ENCODE peak calls at places on chromosomes 12 and 14, in eight cellular contexts. F is A549, D is IMR-90, T is H1, C is HCT116, L is HepG2, S is K562, N is GM12878. H is an unnamed sample.

GRCh38 chr14:100575266-100575995 is 11.8 kb downstream of the BEGAIN start:
- DNase-seq in L (no peak), F (no peak), N (no peak), D (no peak), C (no peak), S (no peak), T (no peak), H (no peak)

GRCh38 chr14:55373784-55374725 is 37.6 kb downstream of the ATG14 start:
- DNase-seq in S (no peak), D (peak; percentile 77), T (no peak), N (peak; percentile 20), C (peak; percentile 40), F (no peak), L (no peak), H (no peak)

GRCh38 chr14:32400480-32400879 is 71.4 kb downstream of the AKAP6 start:
- DNase-seq in N (no peak), F (no peak), T (no peak), L (no peak), D (peak; percentile 30), S (no peak), C (no peak), H (no peak)

GRCh38 chr14:59274991-59275391 is 86.5 kb downstream of the DAAM1 start:
- DNase-seq in N (peak; percentile 67), L (no peak), S (no peak), D (no peak), C (no peak), F (no peak), T (no peak), H (no peak)

GRCh38 chr12:48198619-48198973 is 4.5 kb downstream of the OR10AD1 start:
- DNase-seq in D (no peak), T (no peak), S (peak; percentile 32), N (no peak), L (no peak), C (no peak), F (no peak), H (peak; percentile 50)

GRCh38 chr12:57744194-57744776 is 554 bp upstream of the TSPAN31 start:
- DNase-seq in S (peak; percentile 88), T (no peak), F (peak; percentile 94), L (no peak), N (peak; percentile 55), D (peak; percentile 85), C (peak; percentile 92), H (peak; percentile 86)

GRCh38 chr14:50608302-50608851 is 48.4 kb downstream of the ATL1 start:
- DNase-seq in L (no peak), C (no peak), F (no peak), D (no peak), S (no peak), N (no peak), T (no peak), H (no peak)

GRCh38 chr14:66380143-66380542 is 106.0 kb upstream of the CCDC196 start:
- DNase-seq in F (no peak), T (no peak), C (no peak), L (no peak), S (no peak), N (no peak), D (no peak), H (no peak)

GRCh38 chr14:105485720-105486332 is 860 bp upstream of the CRIP1 start:
- DNase-seq in N (no peak), L (peak; percentile 74), C (no peak), D (no peak), T (no peak), S (peak; percentile 70), F (peak; percentile 84), H (peak; percentile 92)

GRCh38 chr14:105482486-105483110 is 4.1 kb upstream of the CRIP1 start:
- DNase-seq in C (no peak), F (no peak), D (no peak), N (no peak), T (no peak), S (no peak), L (no peak), H (no peak)

GRCh38 chr14:105483300-105484068 is 3.2 kb upstream of the CRIP1 start:
- DNase-seq in L (no peak), T (no peak), F (peak; percentile 60), D (no peak), N (no peak), C (no peak), S (no peak), H (no peak)

GRCh38 chr14:105484997-105485393 is 1.7 kb upstream of the CRIP1 start:
- DNase-seq in D (no peak), S (no peak), T (no peak), L (no peak), N (no peak), F (no peak), C (no peak), H (no peak)

GRCh38 chr14:105484069-105484996 is 2.4 kb upstream of the CRIP1 start:
- DNase-seq in N (no peak), D (no peak), T (no peak), S (no peak), C (no peak), L (no peak), F (peak; percentile 53), H (no peak)
- TF ChIP-seq RAD21 in N (no peak), D (no peak), T (no peak), S (no peak), C (no peak), L (no peak), F (no peak), H (no peak)

GRCh38 chr12:11812558-11813421 is 163.3 kb downstream of the ETV6 start:
- DNase-seq in L (peak; percentile 78), T (no peak), S (no peak), F (no peak), C (no peak), D (peak; percentile 27), N (no peak), H (peak; percentile 65)

GRCh38 chr12:11819643-11820042 is 170.2 kb downstream of the ETV6 start:
- DNase-seq in D (no peak), L (no peak), C (no peak), F (no peak), N (no peak), T (no peak), S (no peak), H (no peak)

GRCh38 chr12:11814362-11814761 is 164.9 kb downstream of the ETV6 start:
- DNase-seq in S (no peak), D (peak; percentile 89), T (no peak), C (no peak), L (peak; percentile 43), F (no peak), N (no peak), H (no peak)

GRCh38 chr12:11813422-11813813 is 163.9 kb downstream of the ETV6 start:
- DNase-seq in N (no peak), L (no peak), T (no peak), F (no peak), S (no peak), C (no peak), D (no peak), H (no peak)

DNA sequence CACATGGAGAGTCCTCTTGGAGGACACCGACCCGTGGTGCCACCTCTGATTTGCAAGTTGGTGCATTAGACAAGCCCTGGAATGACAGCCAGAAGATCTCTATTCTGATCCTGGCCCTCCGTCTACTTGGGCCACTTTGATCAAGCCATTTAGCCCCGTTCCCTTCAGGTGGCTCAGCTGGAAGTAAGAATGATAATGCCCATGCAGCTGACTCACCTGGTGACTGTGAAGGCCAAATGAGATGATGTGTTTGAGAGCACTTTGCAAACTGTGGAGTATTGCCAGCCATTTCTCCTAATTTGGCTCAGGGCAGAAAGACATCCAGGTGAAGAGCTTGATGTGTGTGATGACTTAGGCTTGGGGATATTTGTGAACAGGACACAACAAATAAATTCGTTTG is 165.9 kb downstream of the ETV6 start:
- DNase-seq in D (no peak), T (no peak), F (no peak), C (no peak), L (no peak), N (no peak), S (no peak), H (no peak)
- TF ChIP-seq RAD21 in D (no peak), T (no peak), F (no peak), C (no peak), L (no peak), N (no peak), S (no peak), H (no peak)

GRCh38 chr12:54300732-54301427 is at the start of gene NFE2:
- DNase-seq in S (peak; percentile 71), C (no peak), L (peak; percentile 58), D (peak; percentile 77), F (peak; percentile 66), N (no peak), T (peak; percentile 75), H (peak; percentile 49)

GRCh38 chr12:54300267-54300731 is 516 bp downstream of the NFE2 start:
- DNase-seq in T (no peak), N (no peak), C (no peak), F (no peak), D (no peak), L (no peak), S (no peak), H (no peak)

GRCh38 chr12:54301428-54302045 is 722 bp upstream of the NFE2 start:
- DNase-seq in D (no peak), T (no peak), C (no peak), F (no peak), L (peak; percentile 86), S (no peak), N (no peak), H (no peak)

GRCh38 chr12:54306925-54307731 is 6.3 kb upstream of the NFE2 start:
- DNase-seq in C (peak; percentile 78), L (peak; percentile 58), N (no peak), F (peak; percentile 91), S (peak; percentile 90), T (no peak), D (no peak), H (peak; percentile 59)

DNA sequence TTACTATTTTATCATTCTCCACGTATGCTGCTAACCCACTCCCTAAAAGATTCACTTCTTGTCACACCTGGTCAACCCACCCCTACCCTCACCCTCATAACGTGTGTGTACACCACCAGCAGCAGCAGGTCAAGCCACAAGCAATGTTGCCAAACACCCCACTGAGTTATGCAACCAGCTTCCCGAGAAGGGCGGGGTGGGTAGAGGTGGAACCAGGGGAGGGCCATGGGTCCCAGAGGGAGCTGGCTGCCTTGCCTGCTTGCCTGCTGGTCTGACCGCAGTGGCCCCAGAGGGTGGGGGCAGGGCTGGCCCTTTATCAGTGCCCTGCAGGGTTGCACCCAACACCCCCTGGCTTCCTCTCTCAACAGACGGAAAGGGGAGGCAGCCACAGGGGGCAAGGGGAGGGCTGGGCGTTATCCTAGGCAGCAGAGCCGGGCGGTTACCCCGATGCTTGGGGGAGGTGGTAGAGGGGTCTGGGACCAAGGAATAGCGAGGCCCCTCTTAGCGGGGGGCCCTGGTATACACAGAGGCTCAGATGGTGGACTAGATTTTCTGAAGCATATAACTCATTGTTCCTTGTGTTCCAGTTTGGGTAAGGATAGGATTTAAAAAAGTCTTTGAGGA is 3.5 kb upstream of the NFE2 start:
- DNase-seq in F (peak; percentile 58), D (no peak), N (no peak), L (peak; percentile 85), S (peak; percentile 93), T (no peak), C (no peak), H (no peak)
- TF ChIP-seq RAD21 in F (no peak), D (no peak), N (no peak), L (no peak), S (no peak), T (no peak), C (no peak), H (no peak)

DNA sequence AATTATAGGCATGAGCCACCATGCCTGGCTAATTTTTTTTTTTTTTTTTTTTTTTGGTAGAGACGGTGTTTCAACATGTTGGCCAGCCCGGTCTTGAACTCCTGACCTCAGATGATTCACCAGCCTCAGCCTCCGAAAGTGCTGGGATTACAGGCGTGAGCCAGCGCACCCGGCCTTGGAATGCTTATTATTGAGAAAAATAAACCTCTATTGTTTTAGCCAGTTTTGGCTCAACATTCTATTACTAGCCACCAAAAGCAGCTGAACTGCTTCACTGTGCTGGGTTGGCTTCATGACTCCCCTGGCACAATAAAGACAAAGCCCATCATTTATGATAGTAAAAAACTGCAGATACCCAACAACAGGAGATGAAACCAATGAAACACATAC is 93.5 kb upstream of the CEP83 start:
- DNase-seq in F (peak; percentile 70), T (no peak), S (no peak), C (peak; percentile 51), L (no peak), D (peak; percentile 43), N (no peak), H (no peak)
- TF ChIP-seq RAD21 in F (no peak), T (no peak), S (no peak), C (peak; percentile 15), L (no peak), D (no peak), N (no peak), H (no peak)

H was measured in SK-N-SH.